ENCODE peak calls at places on chromosomes 4 and X, in five cellular contexts. K is colonic mucosa, E is adrenal gland, Z is left lung, P is breast epithelium. T is an unnamed sample.

GRCh38 chr4:87266986-87267385 is 46.6 kb upstream of the KLHL8 start:
- DNase-seq in E (no peak), K (no peak), P (no peak), Z (no peak), T (no peak)

GRCh38 chrX:153416781-153417180 is 5.5 kb downstream of the ZFP92 start:
- DNase-seq in P (no peak), K (no peak), Z (no peak), E (no peak), T (no peak)

GRCh38 chrX:8731579-8732395 is at the start of gene ANOS1:
- DNase-seq in P (no peak), Z (peak), E (peak), K (no peak), T (peak)

GRCh38 chr4:41655177-41655576 is 93.3 kb downstream of the PHOX2B start:
- DNase-seq in K (no peak), Z (no peak), E (no peak), P (no peak), T (no peak)

GRCh38 chr4:184822356-184822755 is 3.4 kb downstream of the ACSL1 start:
- DNase-seq in K (no peak), E (no peak), Z (no peak), P (no peak), T (no peak)

GRCh38 chr4:54281060-54281781 is 52.1 kb downstream of the PDGFRA start:
- DNase-seq in E (peak), K (peak), Z (peak), P (peak), T (peak)

GRCh38 chr4:147182041-147182440 is 236.4 kb upstream of the TTC29 start:
- DNase-seq in K (no peak), P (no peak), E (no peak), Z (no peak), T (no peak)

GRCh38 chr4:112284662-112285411 is 867 bp downstream of the TIFA start:
- DNase-seq in K (peak), P (peak), E (no peak), Z (no peak), T (peak)

GRCh38 chrX:30659421-30659820 is 6.2 kb downstream of the GK start:
- DNase-seq in P (no peak), Z (no peak), E (no peak), K (no peak), T (peak)

GRCh38 chr4:153543351-153543750 is 77.2 kb downstream of the TMEM131L start:
- DNase-seq in E (no peak), Z (no peak), P (no peak), K (no peak), T (no peak)

GRCh38 chr4:6917445-6918241 is 8.0 kb downstream of the TBC1D14 start:
- DNase-seq in P (peak), E (peak), K (peak), Z (peak), T (peak)

GRCh38 chrX:10932842-10933440 is 178.2 kb upstream of the HCCS start:
- DNase-seq in P (no peak), K (no peak), E (no peak), Z (no peak), T (no peak)

GRCh38 chr4:111542056-111542455 is 603.2 kb upstream of the FAM241A start:
- DNase-seq in K (no peak), P (no peak), Z (no peak), E (no peak), T (no peak)

GRCh38 chrX:74523870-74524735 is 90.3 kb downstream of the RLIM start:
- DNase-seq in E (no peak), Z (no peak), K (no peak), P (no peak), T (no peak)

GRCh38 chrX:97692575-97692974 is 808.9 kb downstream of the RPA4 start:
- DNase-seq in P (no peak), E (no peak), K (no peak), Z (no peak), T (no peak)

GRCh38 chr4:147284218-147284617 is 196.7 kb upstream of the EDNRA start:
- DNase-seq in E (no peak), Z (no peak), P (no peak), K (no peak), T (no peak)

GRCh38 chr4:13922873-13923645 is 295.5 kb upstream of the BOD1L1 start:
- DNase-seq in E (no peak), P (no peak), Z (no peak), K (no peak), T (no peak)

GRCh38 chr4:53601251-53601764 is 10.0 kb upstream of the LNX1 start:
- DNase-seq in P (peak), Z (no peak), K (peak), E (no peak), T (peak)

GRCh38 chrX:99077099-99077498 is 1333.0 kb downstream of the PCDH19 start:
- DNase-seq in Z (no peak), P (no peak), K (no peak), E (no peak), T (no peak)

GRCh38 chr4:22500831-22501714 is 14.8 kb downstream of the ADGRA3 start:
- DNase-seq in P (no peak), Z (no peak), E (no peak), K (peak), T (peak)

GRCh38 chrX:19867411-19867732 is 20.0 kb downstream of the SH3KBP1 start:
- DNase-seq in P (no peak), E (no peak), K (no peak), Z (no peak), T (peak)

GRCh38 chr4:41358626-41359025 is 101.9 kb downstream of the UCHL1 start:
- DNase-seq in K (no peak), E (peak), P (no peak), Z (peak), T (no peak)

GRCh38 chrX:53320543-53321215 is 39.3 kb upstream of the IQSEC2 start:
- DNase-seq in K (no peak), E (no peak), Z (no peak), P (no peak), T (no peak)

GRCh38 chr4:120052840-120053239 is 13.8 kb downstream of the MAD2L1 start:
- DNase-seq in E (no peak), Z (peak), K (peak), P (no peak), T (peak)

GRCh38 chr4:142282870-142283431 is 563.1 kb downstream of the INPP4B start:
- DNase-seq in P (no peak), K (peak), Z (no peak), E (no peak), T (no peak)

GRCh38 chrX:5907202-5907601 is 321.5 kb downstream of the NLGN4X start:
- DNase-seq in P (no peak), K (no peak), E (no peak), Z (no peak), T (no peak)

GRCh38 chrX:3712080-3712869 is 1.2 kb downstream of the PRKX start:
- DNase-seq in K (peak), Z (peak), P (no peak), E (peak), T (peak)

GRCh38 chr4:98467627-98468072 is 190.8 kb downstream of the TSPAN5 start:
- DNase-seq in P (peak), E (peak), Z (peak), K (peak), T (peak)
- TF ChIP-seq CTCF in P (peak), E (peak), Z (peak), K (peak), T (peak)

GRCh38 chr4:159430896-159431295 is 328.0 kb downstream of the RAPGEF2 start:
- DNase-seq in K (no peak), Z (no peak), P (no peak), E (no peak), T (no peak)

GRCh38 chr4:159432436-159432835 is 329.6 kb downstream of the RAPGEF2 start:
- DNase-seq in P (no peak), E (no peak), Z (no peak), K (no peak), T (no peak)

GRCh38 chr4:159429693-159430035 is 326.8 kb downstream of the RAPGEF2 start:
- DNase-seq in Z (no peak), K (no peak), E (no peak), P (no peak), T (no peak)

GRCh38 chr4:159434496-159435241 is 331.8 kb downstream of the RAPGEF2 start:
- DNase-seq in P (no peak), K (no peak), Z (no peak), E (no peak), T (peak)

GRCh38 chr4:159435561-159436023 is 332.7 kb downstream of the RAPGEF2 start:
- DNase-seq in P (no peak), K (no peak), Z (no peak), E (no peak), T (no peak)
- H3K4me3 ChIP-seq in P (no peak), K (no peak), Z (no peak), E (no peak), T (no peak)

GRCh38 chr4:168942985-168943384 is 67.1 kb downstream of the CBR4 start:
- DNase-seq in E (no peak), P (no peak), K (no peak), Z (no peak), T (no peak)
- TF ChIP-seq CTCF in E (no peak), P (no peak), K (peak), Z (peak), T (peak)

DNA sequence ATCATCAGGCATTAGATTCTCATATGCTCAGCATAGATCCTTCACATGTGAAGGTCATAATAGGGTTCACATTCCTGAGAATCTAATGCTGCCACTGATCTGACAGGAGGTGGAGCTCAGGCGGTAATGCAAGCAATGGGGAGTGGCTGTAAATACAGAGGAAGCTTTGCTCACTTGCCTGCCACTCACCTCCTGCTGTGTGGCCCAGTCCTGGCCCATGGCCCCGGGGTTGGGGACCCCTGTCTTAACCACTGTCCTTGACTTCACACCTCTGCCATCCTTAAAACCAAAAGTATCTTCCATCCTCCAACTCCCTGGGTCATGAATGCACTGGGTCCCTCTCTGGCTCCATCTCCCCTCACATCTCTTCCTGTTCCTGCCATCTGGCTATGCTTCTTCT is 129.1 kb downstream of the HMX1 start:
- DNase-seq in K (no peak), P (no peak), E (no peak), Z (no peak), T (no peak)
- H3K4me3 ChIP-seq in K (no peak), P (no peak), E (no peak), Z (no peak), T (no peak)

GRCh38 chrX:41858161-41858775 is 65.1 kb downstream of the CASK start:
- DNase-seq in Z (no peak), K (no peak), P (no peak), E (no peak), T (no peak)
- TF ChIP-seq CTCF in Z (no peak), K (no peak), P (no peak), E (no peak), T (no peak)